ENCODE peak calls at places on chromosomes 5 and 9, in four cellular contexts. One of them, this sample, is unnamed. For H3K4me1, the result is how much of the 10 kb centered on the place peaks cover.

GRCh38 chr5:36198281-36198680 is 43.4 kb downstream of the NADK2 start:
- DNase-seq in neuronal stem cell: no peak
- DNase-seq in transverse colon: no peak
- DNase-seq in tibial artery: no peak
- DNase-seq in this sample: no peak

GRCh38 chr5:175822225-175822624 is 49.2 kb upstream of the CPLX2 start:
- DNase-seq in tibial artery: no peak
- DNase-seq in neuronal stem cell: no peak
- DNase-seq in transverse colon: no peak
- DNase-seq in this sample: no peak

GRCh38 chr5:96904054-96904931 is 28.0 kb downstream of the ERAP2 start:
- DNase-seq in tibial artery: no peak
- DNase-seq in neuronal stem cell: no peak
- DNase-seq in transverse colon: no peak
- DNase-seq in this sample: no peak

GRCh38 chr9:133943781-133944745 is 48.1 kb downstream of the VAV2 start:
- DNase-seq in transverse colon: no peak
- DNase-seq in tibial artery: no peak
- DNase-seq in neuronal stem cell: peak
- DNase-seq in this sample: no peak

GRCh38 chr5:147403659-147404640 is 105.9 kb downstream of the DPYSL3 start:
- DNase-seq in neuronal stem cell: no peak
- DNase-seq in transverse colon: peak
- DNase-seq in tibial artery: peak
- DNase-seq in this sample: peak

GRCh38 chr9:125650271-125650737 is 56.7 kb downstream of the MAPKAP1 start:
- DNase-seq in transverse colon: no peak
- DNase-seq in tibial artery: no peak
- DNase-seq in neuronal stem cell: no peak
- DNase-seq in this sample: no peak

GRCh38 chr5:1016036-1016435 is 7.4 kb downstream of the NKD2 start:
- DNase-seq in tibial artery: no peak
- DNase-seq in neuronal stem cell: no peak
- DNase-seq in transverse colon: no peak
- DNase-seq in this sample: no peak

GRCh38 chr5:181071257-181071656 is 31.2 kb downstream of the BTNL9 start:
- DNase-seq in tibial artery: no peak
- DNase-seq in neuronal stem cell: no peak
- DNase-seq in transverse colon: no peak
- DNase-seq in this sample: no peak

GRCh38 chr5:152142845-152143469 is 218.3 kb upstream of the GLRA1 start:
- DNase-seq in neuronal stem cell: peak
- DNase-seq in tibial artery: peak
- DNase-seq in transverse colon: peak
- DNase-seq in this sample: peak

GRCh38 chr5:64814073-64814472 is 45.3 kb downstream of the CWC27 start:
- DNase-seq in transverse colon: no peak
- DNase-seq in neuronal stem cell: no peak
- DNase-seq in tibial artery: no peak
- DNase-seq in this sample: no peak

DNA sequence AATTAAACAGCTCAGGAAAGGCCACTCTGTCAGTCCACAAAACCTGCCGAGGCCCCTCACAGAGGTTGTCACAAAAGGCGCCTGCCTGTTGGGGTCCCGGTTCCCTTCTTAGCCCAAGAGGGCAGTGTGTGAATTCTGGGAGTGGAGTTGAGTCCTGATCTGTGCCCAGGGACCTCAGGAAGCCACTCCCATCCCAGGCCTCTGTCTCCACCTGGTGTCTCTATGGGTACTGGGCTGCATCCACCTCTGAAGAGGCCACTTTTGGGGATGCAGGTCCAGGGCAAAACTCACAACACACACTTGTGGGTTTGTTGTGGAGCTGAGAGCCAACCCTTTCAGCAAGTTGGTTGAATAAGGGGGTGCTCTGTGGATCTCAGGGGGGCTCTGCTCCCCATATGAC is 74.3 kb upstream of the STXBP1 start:
- DNase-seq in neuronal stem cell: no peak
- DNase-seq in transverse colon: no peak
- DNase-seq in tibial artery: no peak
- DNase-seq in this sample: no peak
- H3K27ac ChIP-seq in neuronal stem cell: no peak
- H3K27ac ChIP-seq in transverse colon: peak
- H3K27ac ChIP-seq in tibial artery: peak
- H3K27ac ChIP-seq in this sample: peak

DNA sequence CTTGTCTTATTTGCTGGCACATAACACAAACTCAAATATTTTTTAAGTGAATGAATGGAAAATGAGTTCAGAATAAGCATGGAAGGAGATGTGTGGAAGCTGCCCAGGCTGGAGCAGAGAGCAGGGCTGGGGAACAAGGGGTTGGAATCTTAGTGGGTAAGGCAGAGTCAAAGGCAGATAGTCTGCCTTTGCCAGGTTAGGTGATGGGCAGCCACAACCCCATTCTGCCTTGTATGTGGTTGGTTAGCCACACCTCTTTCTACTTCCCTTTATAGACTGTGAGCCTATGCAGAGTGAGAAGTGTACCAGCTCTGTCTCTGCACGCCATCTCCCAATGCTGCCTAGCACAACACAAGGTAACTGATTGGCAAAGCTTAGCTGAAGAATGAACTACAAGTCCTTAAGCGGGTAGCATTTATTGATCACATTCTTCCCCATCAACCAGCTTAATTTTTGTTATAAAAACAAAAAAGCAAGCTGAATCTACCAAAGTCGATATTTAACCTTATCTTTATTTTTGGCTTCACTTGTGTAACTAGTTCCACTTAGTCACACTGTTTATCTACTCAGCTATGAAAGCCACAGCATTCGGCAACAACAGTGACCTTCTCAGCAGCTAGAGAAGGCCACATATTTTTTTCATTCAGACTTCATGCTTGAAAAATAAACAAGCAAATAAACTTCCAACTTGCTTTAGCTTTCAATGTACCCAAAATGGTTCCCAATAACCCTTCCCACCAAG is 69.6 kb downstream of the KLHL3 start:
- DNase-seq in neuronal stem cell: no peak
- DNase-seq in tibial artery: no peak
- DNase-seq in transverse colon: no peak
- DNase-seq in this sample: peak
- H3K4me3 ChIP-seq in neuronal stem cell: no peak
- H3K4me3 ChIP-seq in tibial artery: no peak
- H3K4me3 ChIP-seq in transverse colon: no peak
- H3K4me3 ChIP-seq in this sample: no peak

GRCh38 chr9:95835398-95835797 is 40.1 kb upstream of the ERCC6L2 start:
- DNase-seq in transverse colon: no peak
- DNase-seq in neuronal stem cell: no peak
- DNase-seq in tibial artery: no peak
- DNase-seq in this sample: no peak

GRCh38 chr9:95833549-95834178 is 41.8 kb upstream of the ERCC6L2 start:
- DNase-seq in neuronal stem cell: no peak
- DNase-seq in transverse colon: no peak
- DNase-seq in tibial artery: no peak
- DNase-seq in this sample: no peak

GRCh38 chr9:95830768-95831167 is 44.7 kb upstream of the ERCC6L2 start:
- DNase-seq in tibial artery: no peak
- DNase-seq in neuronal stem cell: no peak
- DNase-seq in transverse colon: no peak
- DNase-seq in this sample: no peak

GRCh38 chr9:95834281-95834907 is 41.1 kb upstream of the ERCC6L2 start:
- DNase-seq in tibial artery: no peak
- DNase-seq in transverse colon: no peak
- DNase-seq in neuronal stem cell: no peak
- DNase-seq in this sample: no peak

DNA sequence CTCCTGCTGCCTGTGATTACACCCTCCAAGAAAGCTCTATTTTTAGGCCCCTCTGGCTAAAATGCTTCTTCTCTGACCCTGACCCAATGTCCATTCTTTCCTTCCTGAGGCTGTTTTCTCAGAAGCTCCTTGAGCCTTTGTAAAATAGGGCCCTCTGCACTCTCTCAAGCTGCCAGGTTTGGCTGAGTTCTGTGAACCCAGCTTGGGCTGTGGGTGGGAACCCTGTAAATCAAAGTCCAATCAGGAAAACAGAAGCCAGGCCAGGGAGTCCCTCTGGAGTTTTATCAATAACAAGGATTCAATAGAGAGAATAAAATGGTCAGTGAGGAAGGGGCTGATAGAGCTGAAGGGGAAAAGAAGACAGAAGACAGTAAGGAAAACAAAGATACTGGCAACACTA is 43.7 kb upstream of the ERCC6L2 start:
- DNase-seq in neuronal stem cell: no peak
- DNase-seq in transverse colon: peak
- DNase-seq in tibial artery: no peak
- DNase-seq in this sample: no peak
- H3K4me1 ChIP-seq in neuronal stem cell: under half
- H3K4me1 ChIP-seq in transverse colon: under half
- H3K4me1 ChIP-seq in tibial artery: under half
- H3K4me1 ChIP-seq in this sample: under half

DNA sequence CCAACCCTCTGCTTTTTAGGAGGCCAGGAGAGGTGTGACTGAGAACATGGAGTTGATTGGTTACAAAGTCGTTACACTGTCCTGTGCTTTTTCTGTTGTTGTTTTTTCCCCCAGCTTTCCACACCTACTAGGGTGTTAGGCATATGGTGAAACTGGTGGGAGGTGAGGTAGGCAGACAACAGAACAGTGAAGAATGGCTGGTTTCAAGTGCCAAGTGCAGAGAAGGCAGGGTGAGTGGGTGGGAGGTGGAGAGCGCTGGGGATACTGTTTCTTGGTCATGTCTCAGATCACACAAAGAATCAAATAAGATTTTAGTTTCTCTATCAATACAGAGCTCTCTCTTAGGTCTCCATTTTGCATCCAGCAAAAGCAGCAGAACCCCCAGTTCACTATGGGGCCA is 2.2 kb upstream of the SPTAN1 start:
- DNase-seq in transverse colon: no peak
- DNase-seq in neuronal stem cell: no peak
- DNase-seq in tibial artery: no peak
- DNase-seq in this sample: no peak
- H3K27ac ChIP-seq in transverse colon: peak
- H3K27ac ChIP-seq in neuronal stem cell: no peak
- H3K27ac ChIP-seq in tibial artery: peak
- H3K27ac ChIP-seq in this sample: peak

This sample was measured in right atrium auricular region.